ENCODE peak calls at places on chromosomes 1 and 21, in four cellular contexts. One of them, this sample, is unnamed.

GRCh38 chr1:91199988-91200387 is 178.2 kb upstream of the ZNF644 start:
- DNase-seq in K562: no peak
- DNase-seq in GM12878: no peak
- DNase-seq in HepG2: no peak
- DNase-seq in this sample: no peak

GRCh38 chr1:202856034-202856433 is 32.9 kb downstream of the RABIF start:
- DNase-seq in HepG2: no peak
- DNase-seq in K562: no peak
- DNase-seq in GM12878: no peak
- DNase-seq in this sample: no peak

GRCh38 chr1:119046429-119047039 is 58.4 kb upstream of the TBX15 start:
- DNase-seq in HepG2: no peak
- DNase-seq in GM12878: no peak
- DNase-seq in K562: no peak
- DNase-seq in this sample: no peak

GRCh38 chr1:12161662-12162458 is 4.9 kb upstream of the TNFRSF1B start:
- DNase-seq in HepG2: no peak
- DNase-seq in K562: peak
- DNase-seq in GM12878: peak
- DNase-seq in this sample: peak

GRCh38 chr1:116496380-116496779 is 74.4 kb downstream of the CD58 start:
- DNase-seq in K562: no peak
- DNase-seq in GM12878: no peak
- DNase-seq in HepG2: peak
- DNase-seq in this sample: no peak

GRCh38 chr1:27879374-27880082 is 7.2 kb downstream of the THEMIS2 start:
- DNase-seq in HepG2: no peak
- DNase-seq in GM12878: no peak
- DNase-seq in K562: no peak
- DNase-seq in this sample: no peak

GRCh38 chr1:3924871-3925655 is 25.0 kb upstream of the C1orf174 start:
- DNase-seq in K562: no peak
- DNase-seq in GM12878: no peak
- DNase-seq in HepG2: no peak
- DNase-seq in this sample: no peak

GRCh38 chr1:188367669-188368068 is 1538.9 kb downstream of the PLA2G4A start:
- DNase-seq in K562: no peak
- DNase-seq in HepG2: no peak
- DNase-seq in GM12878: no peak
- DNase-seq in this sample: no peak

GRCh38 chr1:229191066-229191674 is 79.7 kb upstream of the RAB4A start:
- DNase-seq in HepG2: no peak
- DNase-seq in GM12878: no peak
- DNase-seq in K562: no peak
- DNase-seq in this sample: no peak

GRCh38 chr1:197180252-197180878 is 33.9 kb upstream of the ASPM start:
- DNase-seq in K562: peak
- DNase-seq in GM12878: no peak
- DNase-seq in HepG2: peak
- DNase-seq in this sample: peak

GRCh38 chr1:58815680-58816071 is 31.8 kb upstream of the JUN start:
- DNase-seq in GM12878: no peak
- DNase-seq in HepG2: peak
- DNase-seq in K562: peak
- DNase-seq in this sample: peak

GRCh38 chr1:152533327-152533938 is 19.2 kb downstream of the CRCT1 start:
- DNase-seq in HepG2: peak
- DNase-seq in GM12878: no peak
- DNase-seq in K562: peak
- DNase-seq in this sample: peak

GRCh38 chr1:93537924-93538323 is 90.0 kb downstream of the FNBP1L start:
- DNase-seq in GM12878: no peak
- DNase-seq in K562: no peak
- DNase-seq in HepG2: no peak
- DNase-seq in this sample: no peak

GRCh38 chr21:46117586-46118304 is 19.8 kb downstream of the COL6A2 start:
- DNase-seq in K562: no peak
- DNase-seq in HepG2: no peak
- DNase-seq in GM12878: no peak
- DNase-seq in this sample: no peak

GRCh38 chr1:202135221-202135721 is 9.3 kb downstream of the ARL8A start:
- DNase-seq in GM12878: no peak
- DNase-seq in K562: peak
- DNase-seq in HepG2: peak
- DNase-seq in this sample: peak

GRCh38 chr1:8424539-8425116 is 106.7 kb downstream of the SLC45A1 start:
- DNase-seq in K562: peak
- DNase-seq in GM12878: no peak
- DNase-seq in HepG2: no peak
- DNase-seq in this sample: peak

GRCh38 chr1:66137235-66137634 is 344.5 kb downstream of the PDE4B start:
- DNase-seq in GM12878: no peak
- DNase-seq in K562: no peak
- DNase-seq in HepG2: no peak
- DNase-seq in this sample: no peak

GRCh38 chr21:34589511-34590282 is 25.2 kb downstream of the RCAN1 start:
- DNase-seq in GM12878: no peak
- DNase-seq in K562: no peak
- DNase-seq in HepG2: no peak
- DNase-seq in this sample: no peak

GRCh38 chr1:224435318-224435763 is 744 bp upstream of the WDR26 start:
- DNase-seq in K562: peak
- DNase-seq in HepG2: no peak
- DNase-seq in GM12878: no peak
- DNase-seq in this sample: peak

GRCh38 chr1:156247460-156248322 is at the start of gene PAQR6:
- DNase-seq in HepG2: peak
- DNase-seq in K562: no peak
- DNase-seq in GM12878: no peak
- DNase-seq in this sample: no peak

GRCh38 chr1:25055961-25056360 is 125.9 kb upstream of the RUNX3 start:
- DNase-seq in K562: no peak
- DNase-seq in GM12878: no peak
- DNase-seq in HepG2: no peak
- DNase-seq in this sample: no peak

GRCh38 chr1:26408604-26409003 is 2.0 kb upstream of the LIN28A start:
- DNase-seq in K562: peak
- DNase-seq in GM12878: no peak
- DNase-seq in HepG2: peak
- DNase-seq in this sample: peak

GRCh38 chr1:118132000-118132399 is 53.0 kb downstream of the SPAG17 start:
- DNase-seq in GM12878: no peak
- DNase-seq in K562: peak
- DNase-seq in HepG2: peak
- DNase-seq in this sample: no peak

GRCh38 chr1:69711159-69711930 is 143.6 kb downstream of the LRRC7 start:
- DNase-seq in K562: no peak
- DNase-seq in HepG2: no peak
- DNase-seq in GM12878: no peak
- DNase-seq in this sample: no peak

GRCh38 chr1:212514782-212515181 is 82.1 kb downstream of the NENF start:
- DNase-seq in GM12878: no peak
- DNase-seq in HepG2: no peak
- DNase-seq in K562: no peak
- DNase-seq in this sample: no peak

GRCh38 chr1:15261155-15262002 is 14.4 kb downstream of the FHAD1 start:
- DNase-seq in GM12878: no peak
- DNase-seq in HepG2: peak
- DNase-seq in K562: peak
- DNase-seq in this sample: no peak

GRCh38 chr1:74629283-74629682 is 44.3 kb downstream of the ERICH3 start:
- DNase-seq in GM12878: no peak
- DNase-seq in K562: no peak
- DNase-seq in HepG2: no peak
- DNase-seq in this sample: no peak

DNA sequence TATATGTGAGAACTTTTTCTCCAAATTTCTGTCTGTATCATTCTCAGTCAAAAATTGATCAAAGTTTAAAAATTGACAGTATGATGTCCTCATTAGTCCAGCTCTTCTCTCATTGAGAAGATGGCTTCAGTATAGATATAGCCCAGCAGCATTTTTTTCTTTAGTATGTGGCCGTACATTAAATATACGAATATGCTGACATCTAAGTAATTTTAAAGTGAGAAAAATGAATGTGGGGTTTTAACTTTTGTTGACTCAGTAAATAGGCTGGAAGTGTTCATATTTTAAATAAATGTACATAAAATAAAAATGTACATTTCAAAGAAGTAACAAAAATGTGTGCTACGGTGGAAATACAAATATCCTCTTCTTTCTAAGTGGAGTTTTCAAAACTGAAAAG is 123.5 kb upstream of the PKN2 start:
- DNase-seq in K562: no peak
- DNase-seq in GM12878: no peak
- DNase-seq in HepG2: no peak
- DNase-seq in this sample: no peak
- TF ChIP-seq FOXM1 in K562: no peak
- TF ChIP-seq FOXM1 in GM12878: no peak
- TF ChIP-seq FOXM1 in HepG2: no peak
- TF ChIP-seq FOXM1 in this sample: no peak

DNA sequence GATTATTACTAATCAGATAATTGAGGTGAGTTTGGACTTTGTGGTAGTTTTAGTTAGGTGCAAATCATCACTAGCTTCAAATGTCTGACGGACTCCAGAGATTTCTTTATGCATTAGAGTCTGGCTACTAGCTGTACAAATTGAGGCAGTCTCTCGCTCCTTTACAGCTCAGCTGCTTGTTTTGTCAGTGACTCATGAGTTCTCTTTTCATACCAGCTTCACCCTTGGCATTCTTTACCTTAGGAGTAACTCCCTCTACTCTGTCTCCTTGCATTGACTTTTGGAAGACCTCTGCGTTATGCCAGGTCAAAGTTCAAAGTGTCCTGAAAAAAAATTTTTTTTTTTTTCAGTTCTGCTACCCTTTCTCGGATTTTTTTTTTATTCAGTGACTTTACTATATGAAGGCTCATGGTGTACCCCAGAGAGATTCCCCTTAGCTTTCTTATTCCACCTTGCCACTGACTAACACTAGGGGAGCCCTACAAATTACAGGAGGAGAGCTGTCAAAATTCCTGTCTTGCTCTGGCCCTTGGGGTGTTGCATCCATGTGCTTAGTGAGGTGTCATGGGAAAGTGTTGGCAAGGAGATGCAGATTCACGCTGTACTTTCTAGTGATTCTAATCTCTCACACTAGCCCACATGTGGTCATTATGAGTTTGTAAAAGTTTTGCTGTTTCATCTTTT is 576.6 kb downstream of the ADGRL2 start:
- DNase-seq in K562: no peak
- DNase-seq in GM12878: no peak
- DNase-seq in HepG2: no peak
- DNase-seq in this sample: no peak
- TF ChIP-seq FOXK2 in K562: no peak
- TF ChIP-seq FOXK2 in GM12878: no peak
- TF ChIP-seq FOXK2 in HepG2: no peak
- TF ChIP-seq FOXK2 in this sample: no peak

DNA sequence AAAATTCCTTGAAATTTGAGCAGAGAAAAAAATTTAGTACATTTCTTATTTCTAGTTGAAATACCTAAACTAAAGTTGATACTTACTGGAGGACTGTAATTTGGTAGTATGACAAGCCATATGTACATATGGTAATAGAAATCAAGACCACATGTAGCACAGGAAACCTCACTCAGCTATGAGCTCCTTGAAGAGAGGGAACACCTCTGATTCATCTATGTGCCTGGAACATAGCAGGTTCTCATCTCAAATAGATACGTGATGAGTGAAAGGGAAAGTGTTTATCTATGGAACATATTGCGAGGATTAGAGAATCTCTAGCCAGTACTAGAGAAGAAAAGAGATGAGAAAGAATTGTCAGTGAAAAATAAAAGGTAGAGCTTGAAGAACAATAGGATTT is 47.9 kb upstream of the GNG4 start:
- DNase-seq in HepG2: no peak
- DNase-seq in GM12878: no peak
- DNase-seq in K562: no peak
- DNase-seq in this sample: no peak
- TF ChIP-seq FOXM1 in HepG2: no peak
- TF ChIP-seq FOXM1 in GM12878: no peak
- TF ChIP-seq FOXM1 in K562: no peak
- TF ChIP-seq FOXM1 in this sample: no peak

GRCh38 chr1:113930499-113931161 is 1.5 kb downstream of the HIPK1 start:
- DNase-seq in GM12878: no peak
- DNase-seq in K562: peak
- DNase-seq in HepG2: peak
- DNase-seq in this sample: peak

GRCh38 chr1:113928950-113929749 is at the start of gene HIPK1:
- DNase-seq in GM12878: peak
- DNase-seq in K562: peak
- DNase-seq in HepG2: peak
- DNase-seq in this sample: peak

GRCh38 chr1:113929750-113930498 is 800 bp downstream of the HIPK1 start:
- DNase-seq in K562: peak
- DNase-seq in HepG2: no peak
- DNase-seq in GM12878: no peak
- DNase-seq in this sample: peak

GRCh38 chr1:113931456-113931855 is 2.3 kb downstream of the HIPK1 start:
- DNase-seq in K562: peak
- DNase-seq in HepG2: peak
- DNase-seq in GM12878: no peak
- DNase-seq in this sample: no peak

DNA sequence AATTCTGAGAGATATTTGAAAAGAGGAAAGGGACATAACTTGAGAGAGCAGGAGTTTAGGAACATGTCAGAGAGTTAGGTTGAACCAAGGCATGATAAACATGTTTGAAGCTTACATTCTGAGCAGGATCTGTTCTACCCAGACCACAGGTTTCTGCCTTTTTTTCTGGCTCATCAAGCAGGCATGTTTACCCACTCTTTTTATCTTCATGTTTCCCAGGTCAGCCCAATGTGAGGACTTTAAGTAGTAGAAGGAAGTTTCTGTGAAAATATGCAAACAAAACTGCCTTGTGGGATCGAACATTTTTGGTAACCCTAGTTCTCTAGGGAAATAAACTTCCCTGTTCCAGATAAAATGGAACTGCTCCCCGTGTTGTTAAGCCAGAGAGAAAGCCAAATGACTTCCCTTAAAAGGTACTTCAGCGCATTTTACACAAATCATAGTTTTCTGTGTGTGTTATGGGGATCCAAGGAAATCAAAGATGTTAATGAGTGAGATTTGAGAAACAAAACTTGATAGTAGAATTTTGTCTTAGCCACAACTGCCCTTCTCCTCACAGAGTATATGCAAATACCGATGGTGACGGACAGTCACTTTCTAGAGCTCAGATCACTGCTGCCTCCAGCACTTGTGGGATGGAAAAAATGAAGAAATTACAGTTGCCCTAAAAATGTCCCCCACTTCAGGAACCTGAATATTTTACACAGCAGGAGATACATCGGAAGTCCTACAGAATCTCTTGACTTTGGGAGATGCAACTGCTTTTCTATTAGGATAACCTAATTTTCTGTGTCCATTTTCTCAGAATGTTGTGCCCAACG is 785 bp upstream of the HIPK1 start:
- DNase-seq in GM12878: peak
- DNase-seq in K562: peak
- DNase-seq in HepG2: peak
- DNase-seq in this sample: no peak
- TF ChIP-seq FOXK2 in GM12878: no peak
- TF ChIP-seq FOXK2 in K562: peak
- TF ChIP-seq FOXK2 in HepG2: no peak
- TF ChIP-seq FOXK2 in this sample: no peak